ENCODE peak calls at places on chromosomes 13 and 19, in seven cellular contexts. One of them, this sample, is unnamed.

GRCh38 chr19:6069268-6069771 is 41.0 kb downstream of the RFX2 start:
- DNase-seq in AG09319: no peak
- DNase-seq in smooth muscle cell of the brain vasculature: no peak
- DNase-seq in substantia nigra: no peak
- DNase-seq in mucosa of descending colon: no peak
- DNase-seq in central memory CD4-positive, alpha-beta T cell: peak
- DNase-seq in progenitor cell of endocrine pancreas: no peak
- DNase-seq in this sample: peak

GRCh38 chr19:52034051-52034728 is 6.0 kb upstream of the ZNF614 start:
- DNase-seq in central memory CD4-positive, alpha-beta T cell: no peak
- DNase-seq in mucosa of descending colon: no peak
- DNase-seq in smooth muscle cell of the brain vasculature: no peak
- DNase-seq in AG09319: no peak
- DNase-seq in progenitor cell of endocrine pancreas: no peak
- DNase-seq in substantia nigra: no peak
- DNase-seq in this sample: no peak

GRCh38 chr13:39884166-39884565 is 228.7 kb downstream of the COG6 start:
- DNase-seq in substantia nigra: no peak
- DNase-seq in smooth muscle cell of the brain vasculature: no peak
- DNase-seq in progenitor cell of endocrine pancreas: no peak
- DNase-seq in AG09319: no peak
- DNase-seq in central memory CD4-positive, alpha-beta T cell: no peak
- DNase-seq in mucosa of descending colon: no peak
- DNase-seq in this sample: no peak

GRCh38 chr19:13817018-13817614 is 21.9 kb downstream of the ZSWIM4 start:
- DNase-seq in mucosa of descending colon: peak
- DNase-seq in substantia nigra: no peak
- DNase-seq in central memory CD4-positive, alpha-beta T cell: no peak
- DNase-seq in smooth muscle cell of the brain vasculature: no peak
- DNase-seq in AG09319: no peak
- DNase-seq in progenitor cell of endocrine pancreas: no peak
- DNase-seq in this sample: peak

GRCh38 chr19:33286899-33287298 is 15.4 kb downstream of the CEBPA start:
- DNase-seq in substantia nigra: no peak
- DNase-seq in progenitor cell of endocrine pancreas: no peak
- DNase-seq in AG09319: no peak
- DNase-seq in central memory CD4-positive, alpha-beta T cell: no peak
- DNase-seq in smooth muscle cell of the brain vasculature: no peak
- DNase-seq in mucosa of descending colon: no peak
- DNase-seq in this sample: no peak

GRCh38 chr19:29928831-29929230 is 13.2 kb upstream of the URI1 start:
- DNase-seq in progenitor cell of endocrine pancreas: no peak
- DNase-seq in AG09319: no peak
- DNase-seq in central memory CD4-positive, alpha-beta T cell: no peak
- DNase-seq in substantia nigra: no peak
- DNase-seq in mucosa of descending colon: no peak
- DNase-seq in smooth muscle cell of the brain vasculature: no peak
- DNase-seq in this sample: no peak

GRCh38 chr19:37594982-37595382 is 306 bp downstream of the ZNF540 start:
- DNase-seq in mucosa of descending colon: peak
- DNase-seq in AG09319: no peak
- DNase-seq in smooth muscle cell of the brain vasculature: no peak
- DNase-seq in substantia nigra: peak
- DNase-seq in progenitor cell of endocrine pancreas: peak
- DNase-seq in central memory CD4-positive, alpha-beta T cell: peak
- DNase-seq in this sample: no peak

GRCh38 chr19:30076101-30076551 is 134.1 kb downstream of the URI1 start:
- DNase-seq in AG09319: no peak
- DNase-seq in mucosa of descending colon: no peak
- DNase-seq in smooth muscle cell of the brain vasculature: no peak
- DNase-seq in central memory CD4-positive, alpha-beta T cell: no peak
- DNase-seq in progenitor cell of endocrine pancreas: no peak
- DNase-seq in substantia nigra: no peak
- DNase-seq in this sample: peak

GRCh38 chr13:40549500-40550094 is 116.8 kb downstream of the FOXO1 start:
- DNase-seq in AG09319: peak
- DNase-seq in progenitor cell of endocrine pancreas: no peak
- DNase-seq in mucosa of descending colon: no peak
- DNase-seq in central memory CD4-positive, alpha-beta T cell: no peak
- DNase-seq in smooth muscle cell of the brain vasculature: no peak
- DNase-seq in substantia nigra: no peak
- DNase-seq in this sample: no peak

GRCh38 chr19:6721773-6722172 is 1.3 kb upstream of the C3 start:
- DNase-seq in AG09319: no peak
- DNase-seq in progenitor cell of endocrine pancreas: no peak
- DNase-seq in smooth muscle cell of the brain vasculature: no peak
- DNase-seq in central memory CD4-positive, alpha-beta T cell: no peak
- DNase-seq in substantia nigra: no peak
- DNase-seq in mucosa of descending colon: no peak
- DNase-seq in this sample: no peak

GRCh38 chr13:24528816-24529398 is 16.3 kb upstream of the PARP4 start:
- DNase-seq in AG09319: no peak
- DNase-seq in central memory CD4-positive, alpha-beta T cell: no peak
- DNase-seq in substantia nigra: no peak
- DNase-seq in progenitor cell of endocrine pancreas: no peak
- DNase-seq in mucosa of descending colon: no peak
- DNase-seq in smooth muscle cell of the brain vasculature: no peak
- DNase-seq in this sample: no peak

GRCh38 chr13:94520001-94520400 is 40.5 kb upstream of the DCT start:
- DNase-seq in AG09319: no peak
- DNase-seq in mucosa of descending colon: no peak
- DNase-seq in central memory CD4-positive, alpha-beta T cell: no peak
- DNase-seq in smooth muscle cell of the brain vasculature: no peak
- DNase-seq in progenitor cell of endocrine pancreas: no peak
- DNase-seq in substantia nigra: no peak
- DNase-seq in this sample: no peak

GRCh38 chr19:1122972-1123363 is 19.2 kb downstream of the GPX4 start:
- DNase-seq in AG09319: peak
- DNase-seq in substantia nigra: no peak
- DNase-seq in central memory CD4-positive, alpha-beta T cell: no peak
- DNase-seq in mucosa of descending colon: peak
- DNase-seq in smooth muscle cell of the brain vasculature: no peak
- DNase-seq in progenitor cell of endocrine pancreas: no peak
- DNase-seq in this sample: no peak

GRCh38 chr19:6230991-6231448 is 48.8 kb downstream of the MLLT1 start:
- DNase-seq in smooth muscle cell of the brain vasculature: no peak
- DNase-seq in substantia nigra: no peak
- DNase-seq in central memory CD4-positive, alpha-beta T cell: no peak
- DNase-seq in progenitor cell of endocrine pancreas: no peak
- DNase-seq in AG09319: no peak
- DNase-seq in mucosa of descending colon: no peak
- DNase-seq in this sample: peak

GRCh38 chr19:6639439-6639838 is 30.5 kb downstream of the TNFSF14 start:
- DNase-seq in central memory CD4-positive, alpha-beta T cell: no peak
- DNase-seq in AG09319: no peak
- DNase-seq in mucosa of descending colon: no peak
- DNase-seq in substantia nigra: no peak
- DNase-seq in smooth muscle cell of the brain vasculature: no peak
- DNase-seq in progenitor cell of endocrine pancreas: no peak
- DNase-seq in this sample: no peak

This sample was measured in chondrocyte.